ENCODE peak calls at places on chromosomes 11 and 22, in four cellular contexts. H is GM12878, I is K562, G is HepG2. D is an unnamed sample.

GRCh38 chr22:22820626-22821025 is 67.0 kb upstream of the IGLL5 start:
- DNase-seq in H (no peak), G (no peak), I (no peak), D (no peak)

GRCh38 chr22:26484360-26484706 is 656 bp downstream of the SRRD start:
- DNase-seq in I (peak; percentile 20), G (no peak), H (no peak), D (no peak)

GRCh38 chr11:86440305-86440716 is 65.6 kb downstream of the CCDC81 start:
- DNase-seq in G (no peak), H (no peak), I (no peak), D (no peak)

GRCh38 chr11:43920598-43921419 is 21.6 kb upstream of the C11orf96 start:
- DNase-seq in I (peak; percentile 32), G (peak; percentile 91), H (no peak), D (peak; percentile 95)

GRCh38 chr22:36103891-36104290 is 56.7 kb downstream of the APOL3 start:
- DNase-seq in G (no peak), H (no peak), I (no peak), D (no peak)

GRCh38 chr11:32447252-32447651 is 11.9 kb upstream of the WT1 start:
- DNase-seq in H (no peak), I (no peak), G (no peak), D (no peak)

GRCh38 chr22:38707346-38707745 is 1.6 kb downstream of the GTPBP1 start:
- DNase-seq in G (peak; percentile 80), I (no peak), H (no peak), D (peak; percentile 66)

GRCh38 chr11:110763249-110764011 is 51.2 kb upstream of the ARHGAP20 start:
- DNase-seq in I (no peak), H (no peak), G (peak; percentile 3), D (no peak)

GRCh38 chr11:7543302-7543701 is 29.5 kb downstream of the PPFIBP2 start:
- DNase-seq in I (no peak), G (no peak), H (no peak), D (no peak)

GRCh38 chr22:26444777-26445176 is 15.7 kb downstream of the ASPHD2 start:
- DNase-seq in H (no peak), G (no peak), I (no peak), D (no peak)

GRCh38 chr11:108959874-108960273 is 295.0 kb downstream of the DDX10 start:
- DNase-seq in G (no peak), H (no peak), I (no peak), D (no peak)

GRCh38 chr11:65419773-65420481 is 2.7 kb upstream of the NEAT1 start:
- DNase-seq in G (peak; percentile 92), H (no peak), I (peak; percentile 57), D (no peak)

GRCh38 chr22:49953027-49953679 is 7.4 kb upstream of the PIM3 start:
- DNase-seq in G (no peak), I (no peak), H (no peak), D (no peak)

GRCh38 chr22:32185821-32186220 is 19.1 kb downstream of the RFPL2 start:
- DNase-seq in I (no peak), G (no peak), H (no peak), D (no peak)

DNA sequence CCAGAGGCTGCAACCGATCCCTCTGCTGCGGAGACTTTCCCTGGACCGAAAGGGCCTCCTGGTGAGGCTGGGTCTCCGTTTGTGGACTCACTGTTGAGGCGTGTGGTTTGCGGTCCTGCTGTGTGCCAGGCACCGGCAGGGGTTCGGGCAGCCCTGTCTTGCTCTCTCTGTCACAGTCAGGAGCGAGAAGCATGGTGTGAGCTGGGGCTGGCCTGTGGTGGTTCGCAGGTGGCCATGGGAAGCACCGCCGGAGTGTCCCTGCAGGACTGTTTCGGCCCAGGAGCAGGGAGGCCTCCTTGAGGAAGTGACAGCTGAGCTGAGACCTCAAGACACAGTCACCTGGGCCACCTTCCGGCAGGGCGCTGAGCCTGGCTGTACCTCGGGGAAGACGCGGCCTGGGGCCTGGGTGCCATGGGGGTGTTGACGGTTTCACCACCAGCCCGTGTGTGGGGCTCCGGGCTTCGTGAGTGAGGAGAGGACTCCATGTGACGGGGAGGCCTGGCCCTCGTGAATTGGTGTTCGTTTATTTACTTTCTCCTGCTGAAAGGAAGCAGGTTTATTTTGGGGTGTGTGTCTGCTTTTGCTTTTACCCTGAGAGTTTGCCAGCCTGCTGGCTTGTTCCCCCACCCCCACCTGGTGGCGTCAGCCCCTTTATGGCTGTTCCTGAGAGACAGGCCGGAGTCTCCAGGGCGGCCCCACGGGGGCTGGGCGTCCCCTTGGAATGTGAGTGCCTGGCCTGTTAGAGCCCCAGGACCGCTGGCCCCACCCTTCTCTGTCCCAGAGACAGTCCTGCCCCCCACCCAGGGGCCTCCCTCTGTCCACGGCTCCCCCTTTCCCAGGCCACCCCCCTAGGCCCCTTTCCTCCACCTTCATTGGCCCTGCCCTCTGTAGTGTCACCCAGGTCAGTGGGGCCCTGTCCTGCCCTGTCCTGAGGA is 122.5 kb downstream of the KCNQ1OT1 start:
- DNase-seq in H (no peak), I (no peak), G (no peak), D (no peak)
- TF ChIP-seq POLR2AphosphoS2 in H (no peak), I (no peak), G (no peak), D (no peak)

DNA sequence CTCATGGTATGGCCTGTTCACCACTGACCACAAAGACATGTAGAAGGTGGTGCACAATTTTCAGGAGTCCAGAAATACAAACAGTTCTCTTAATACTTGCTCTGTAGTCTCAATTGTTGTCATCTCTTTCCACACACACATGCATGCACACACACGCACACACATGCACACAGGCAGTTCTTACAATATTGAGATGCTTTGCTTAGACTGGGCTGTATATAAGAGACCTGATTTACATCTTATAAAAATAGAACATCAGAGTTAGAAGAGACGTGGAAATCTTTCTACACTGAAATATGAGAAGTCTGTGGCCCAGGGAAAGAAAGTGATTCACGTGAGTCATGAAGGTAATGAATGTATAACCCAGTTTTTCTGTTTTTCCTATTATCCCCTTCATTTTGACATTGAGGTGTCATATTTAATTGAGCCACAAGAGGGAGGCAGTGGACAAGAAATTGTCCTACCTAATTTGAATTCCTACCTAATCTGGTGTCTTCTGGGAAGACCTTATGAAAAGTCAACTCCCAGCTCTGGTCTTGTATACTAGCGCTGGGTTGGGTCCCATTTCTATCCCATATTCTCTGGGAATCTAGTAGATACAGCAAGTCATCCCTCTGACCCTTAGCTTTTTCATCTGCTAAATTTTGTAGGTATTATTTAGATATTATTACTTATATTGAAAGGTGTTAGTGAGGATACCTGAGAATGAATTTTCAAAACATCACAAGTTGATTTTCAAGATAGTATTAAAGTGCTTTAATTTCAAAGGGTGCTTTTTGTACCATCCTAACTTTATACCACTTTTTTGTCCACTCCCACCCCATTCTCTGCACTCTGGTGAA is 14.9 kb upstream of the MS4A4A start:
- DNase-seq in G (peak; percentile 8), I (peak; percentile 53), H (peak; percentile 44), D (peak; percentile 28)
- TF ChIP-seq POLR2AphosphoS2 in G (no peak), I (no peak), H (no peak), D (no peak)

GRCh38 chr11:111841370-111842053 is 29.9 kb downstream of the ALG9 start:
- DNase-seq in H (peak; percentile 48), I (peak; percentile 67), G (peak; percentile 77), D (peak; percentile 75)

GRCh38 chr11:111846640-111847039 is 24.7 kb downstream of the ALG9 start:
- DNase-seq in G (no peak), H (no peak), I (no peak), D (no peak)

GRCh38 chr11:111846063-111846462 is 25.3 kb downstream of the ALG9 start:
- DNase-seq in G (no peak), I (no peak), H (no peak), D (no peak)

GRCh38 chr11:111843659-111844058 is 27.7 kb downstream of the ALG9 start:
- DNase-seq in I (no peak), H (no peak), G (no peak), D (no peak)

GRCh38 chr11:111845256-111846028 is 25.9 kb downstream of the ALG9 start:
- DNase-seq in G (no peak), H (no peak), I (no peak), D (no peak)
- TF ChIP-seq POLR2AphosphoS2 in G (no peak), H (no peak), I (no peak), D (no peak)

GRCh38 chr22:46454910-46455269 is 82.5 kb downstream of the CELSR1 start:
- DNase-seq in H (no peak), I (no peak), G (no peak), D (peak; percentile 41)
- TF ChIP-seq POLR2AphosphoS2 in H (no peak), I (no peak), G (no peak), D (no peak)

GRCh38 chr11:9265211-9266131 is at the start of gene DENND5A:
- DNase-seq in H (no peak), I (peak; percentile 99), G (peak; percentile 80), D (peak; percentile 98)
- TF ChIP-seq POLR2AphosphoS2 in H (no peak), I (no peak), G (peak; percentile 69), D (no peak)

GRCh38 chr22:28905433-28905832 is 22.1 kb downstream of the ZNRF3 start:
- DNase-seq in G (no peak), H (no peak), I (no peak), D (no peak)

GRCh38 chr22:28904211-28904808 is 20.9 kb downstream of the ZNRF3 start:
- DNase-seq in H (no peak), I (no peak), G (no peak), D (no peak)

GRCh38 chr22:28906312-28906711 is 22.9 kb downstream of the ZNRF3 start:
- DNase-seq in G (no peak), I (no peak), H (no peak), D (no peak)

GRCh38 chr22:28909375-28909774 is 26.0 kb downstream of the ZNRF3 start:
- DNase-seq in G (no peak), H (peak; percentile 57), I (peak; percentile 22), D (no peak)

DNA sequence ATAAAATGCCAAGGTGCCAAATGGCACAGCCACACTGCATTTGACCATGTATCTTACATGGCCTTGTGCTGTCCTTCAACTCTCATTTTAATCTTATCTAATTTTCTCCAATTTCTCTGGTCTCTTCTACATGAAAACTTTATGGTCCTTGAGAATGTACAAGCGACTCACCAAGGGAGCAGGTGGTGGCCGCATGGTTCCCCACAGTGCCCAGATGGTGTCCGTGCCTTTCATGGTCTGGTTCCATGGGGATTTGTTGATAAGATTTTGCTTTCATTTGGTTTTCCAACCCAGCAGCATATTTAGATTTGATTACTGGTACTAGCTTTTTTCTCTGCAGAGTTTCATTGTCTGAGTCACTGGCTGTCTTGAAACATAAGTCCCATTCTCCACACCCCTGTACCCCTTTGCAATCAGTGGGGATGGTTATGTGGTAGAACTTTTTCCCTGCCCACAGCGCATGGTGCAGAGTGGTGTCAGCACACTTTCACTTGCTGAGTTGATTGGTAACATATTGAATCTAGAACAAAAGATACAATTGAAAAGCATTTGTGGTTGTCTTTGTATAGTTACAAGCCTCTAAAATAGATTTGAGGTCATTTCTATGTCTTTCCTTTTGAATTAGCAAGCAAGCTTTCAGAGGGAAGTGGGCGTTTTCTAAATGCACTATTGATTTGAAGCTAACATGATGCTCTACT is 24.1 kb downstream of the ZNRF3 start:
- DNase-seq in H (peak; percentile 89), I (no peak), G (no peak), D (no peak)
- TF ChIP-seq POLR2AphosphoS2 in H (no peak), I (no peak), G (no peak), D (no peak)

DNA sequence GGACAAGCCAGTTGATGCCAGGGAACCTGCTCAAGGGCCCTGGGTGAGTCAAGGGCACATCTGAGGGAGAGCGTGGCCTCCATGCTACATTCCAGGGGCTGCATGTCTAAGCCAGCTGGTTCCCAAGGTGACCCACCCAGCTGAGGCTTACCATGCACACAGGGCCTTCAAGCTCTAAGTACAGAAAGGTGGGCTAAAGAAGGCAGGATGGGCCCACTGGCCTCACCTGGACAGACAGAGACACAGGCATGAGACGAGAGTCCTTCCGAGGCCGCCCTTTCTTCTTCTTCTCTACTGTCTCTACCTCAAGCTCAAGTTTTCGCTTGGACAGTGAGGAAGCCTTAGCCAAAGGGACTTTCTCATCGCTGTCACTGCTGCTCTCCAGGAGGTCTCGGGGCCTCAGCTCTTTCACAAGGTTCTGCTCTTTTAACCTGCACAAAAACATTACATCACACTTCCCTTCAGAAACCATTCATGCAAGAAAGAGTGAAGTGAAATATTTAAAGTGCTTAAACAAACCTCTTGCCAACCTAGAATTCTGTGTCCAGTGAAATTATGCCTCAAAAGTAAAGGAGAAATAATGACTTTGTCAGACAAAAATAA is 69.9 kb downstream of the HIRA start:
- DNase-seq in I (no peak), G (no peak), H (peak; percentile 82), D (no peak)
- TF ChIP-seq POLR2AphosphoS2 in I (no peak), G (no peak), H (no peak), D (no peak)